ENCODE peak calls at places on chromosomes 16 and 17, in four cellular contexts. F is WTC11, E is SK-N-SH, W is HepG2. D is an unnamed sample.
A peak's percentile ranks its signal among the peaks of the same experiment; 100 is the strongest.

GRCh38 chr17:42879596-42879985 is 21.0 kb upstream of the G6PC1 start:
- DNase-seq in F (no peak), E (no peak), W (no peak), D (peak; percentile 46)

GRCh38 chr16:58299757-58300349 is 5.0 kb upstream of the PRSS54 start:
- DNase-seq in F (peak; percentile 65), E (no peak), W (peak; percentile 26), D (peak; percentile 48)

GRCh38 chr17:79916991-79917901 is 78.0 kb upstream of the CBX4 start:
- DNase-seq in F (no peak), E (no peak), W (no peak), D (no peak)

GRCh38 chr16:46715769-46716305 is 26.4 kb downstream of the ORC6 start:
- DNase-seq in F (no peak), E (no peak), W (no peak), D (no peak)

GRCh38 chr17:69853533-69854262 is 221.3 kb upstream of the KCNJ16 start:
- DNase-seq in F (no peak), E (no peak), W (no peak), D (no peak)

GRCh38 chr16:67555795-67556212 is 6.5 kb upstream of the CTCF start:
- DNase-seq in F (no peak), E (no peak), W (no peak), D (no peak)

GRCh38 chr17:62678214-62678919 is 50.9 kb downstream of the MRC2 start:
- DNase-seq in F (no peak), E (peak; percentile 47), W (no peak), D (no peak)

GRCh38 chr17:75632428-75632827 is 806 bp upstream of the SMIM5 start:
- DNase-seq in F (no peak), E (no peak), W (no peak), D (no peak)

GRCh38 chr17:42311240-42312034 is 23.1 kb downstream of the STAT5A start:
- DNase-seq in F (peak; percentile 45), E (peak; percentile 82), W (peak; percentile 91), D (peak; percentile 97)

GRCh38 chr17:81477173-81477572 is 35.4 kb downstream of the ACTG1 start:
- DNase-seq in F (no peak), E (no peak), W (no peak), D (no peak)

GRCh38 chr17:81398855-81399451 is 3.7 kb downstream of the BAHCC1 start:
- DNase-seq in F (no peak), E (no peak), W (no peak), D (peak; percentile 65)

GRCh38 chr16:19559242-19559910 is 3.9 kb downstream of the VPS35L start:
- DNase-seq in F (no peak), E (peak; percentile 40), W (peak; percentile 58), D (peak; percentile 35)

GRCh38 chr16:47973552-47973951 is 182.2 kb downstream of the ABCC12 start:
- DNase-seq in F (no peak), E (no peak), W (no peak), D (no peak)

GRCh38 chr16:47970291-47970931 is 185.4 kb downstream of the ABCC12 start:
- DNase-seq in F (no peak), E (no peak), W (peak; percentile 34), D (peak; percentile 21)

GRCh38 chr16:47967374-47967773 is 188.4 kb downstream of the ABCC12 start:
- DNase-seq in F (no peak), E (no peak), W (no peak), D (no peak)

GRCh38 chr16:47972246-47972985 is 183.4 kb downstream of the ABCC12 start:
- DNase-seq in F (no peak), E (no peak), W (no peak), D (no peak)

DNA sequence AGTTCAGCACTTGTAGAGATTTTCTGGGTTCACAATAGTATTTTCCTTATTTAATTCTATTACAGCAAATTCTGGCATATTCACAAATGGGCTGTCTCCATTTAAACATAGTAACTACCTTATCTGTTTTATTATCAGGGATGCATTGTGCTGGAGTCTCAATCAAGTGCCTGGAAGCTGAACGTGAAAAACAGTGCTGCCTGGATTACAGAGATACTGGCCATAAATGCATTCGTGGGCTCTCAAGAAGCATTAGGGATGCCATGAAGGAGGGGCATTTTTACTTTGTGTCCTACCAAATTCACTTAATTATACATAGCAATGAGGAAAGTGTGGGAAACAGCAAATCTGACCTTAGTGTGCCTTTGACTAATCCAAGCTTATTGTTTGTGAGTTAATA is 184.6 kb downstream of the ABCC12 start:
- DNase-seq in F (no peak), E (peak; percentile 25), W (no peak), D (no peak)
- TF ChIP-seq FOXJ3 in F (no peak), E (no peak), W (no peak), D (no peak)

GRCh38 chr16:86665929-86666328 is 87.6 kb downstream of the FOXL1 start:
- DNase-seq in F (no peak), E (no peak), W (no peak), D (no peak)

GRCh38 chr16:86665319-86665675 is 86.9 kb downstream of the FOXL1 start:
- DNase-seq in F (no peak), E (no peak), W (peak; percentile 32), D (no peak)

GRCh38 chr16:86663691-86664517 is 85.6 kb downstream of the FOXL1 start:
- DNase-seq in F (no peak), E (no peak), W (no peak), D (no peak)

GRCh38 chr16:86662740-86663139 is 84.4 kb downstream of the FOXL1 start:
- DNase-seq in F (no peak), E (no peak), W (no peak), D (no peak)

GRCh38 chr16:86664518-86665318 is 86.4 kb downstream of the FOXL1 start:
- DNase-seq in F (no peak), E (no peak), W (peak; percentile 84), D (peak; percentile 60)
- TF ChIP-seq FOXJ3 in F (no peak), E (no peak), W (no peak), D (no peak)

DNA sequence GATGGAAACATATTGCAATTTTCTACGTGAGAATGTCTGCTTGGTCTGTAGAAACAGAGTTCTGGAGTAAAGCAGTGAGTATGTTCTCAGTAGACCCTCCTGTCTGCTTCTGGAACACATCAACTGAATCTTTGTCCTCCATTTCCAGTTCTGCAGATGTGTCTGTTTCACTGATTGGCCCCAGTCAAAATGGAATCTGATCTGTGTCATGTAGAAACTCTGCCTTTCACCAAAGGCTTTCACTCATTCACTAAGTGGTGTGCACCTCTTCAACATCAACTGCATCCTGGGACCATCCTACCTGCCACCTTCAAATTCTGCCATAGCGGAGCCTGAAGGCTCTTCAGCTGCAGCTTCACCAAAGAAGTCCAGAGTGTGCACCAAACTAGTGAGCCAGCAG is 2.8 kb upstream of the ZNF267 start:
- DNase-seq in F (no peak), E (no peak), W (no peak), D (no peak)
- TF ChIP-seq FOXJ3 in F (no peak), E (no peak), W (no peak), D (no peak)

GRCh38 chr17:48595107-48595999 is 1.8 kb upstream of the HOXB5 start:
- DNase-seq in F (no peak), E (no peak), W (no peak), D (no peak)
- TF ChIP-seq FOXJ3 in F (no peak), E (no peak), W (no peak), D (no peak)

GRCh38 chr17:38464723-38465419 is 36.6 kb downstream of the ARHGAP23 start:
- DNase-seq in F (no peak), E (peak; percentile 96), W (no peak), D (peak; percentile 79)

GRCh38 chr17:38466346-38467315 is 38.4 kb downstream of the ARHGAP23 start:
- DNase-seq in F (no peak), E (no peak), W (no peak), D (no peak)

GRCh38 chr17:38469875-38470274 is 41.6 kb downstream of the ARHGAP23 start:
- DNase-seq in F (no peak), E (no peak), W (no peak), D (peak; percentile 63)

GRCh38 chr17:38465420-38466345 is 37.4 kb downstream of the ARHGAP23 start:
- DNase-seq in F (no peak), E (peak; percentile 68), W (no peak), D (peak; percentile 20)

DNA sequence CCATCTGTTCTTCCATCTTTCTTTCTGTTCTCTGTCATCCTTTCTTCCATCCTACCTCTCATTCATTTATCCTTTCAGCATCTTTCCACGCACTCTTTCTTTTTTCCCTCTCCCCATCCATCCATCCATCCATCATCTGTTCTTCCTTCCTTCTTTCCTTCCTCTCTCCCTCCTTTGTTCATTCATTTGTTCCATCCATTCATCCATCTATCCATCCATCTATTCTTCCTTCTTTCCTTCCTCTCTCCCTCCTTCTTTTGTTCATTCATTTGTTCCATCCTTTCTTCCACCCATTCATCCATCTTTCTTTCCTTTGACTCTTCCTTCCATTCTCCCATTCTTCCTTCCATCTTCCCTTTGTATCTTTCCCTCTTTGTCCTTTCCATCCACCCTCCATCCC is 39.2 kb downstream of the ARHGAP23 start:
- DNase-seq in F (no peak), E (no peak), W (no peak), D (no peak)
- TF ChIP-seq FOXJ3 in F (no peak), E (no peak), W (no peak), D (no peak)

GRCh38 chr16:89146211-89147005 is 25.1 kb upstream of the CDH15 start:
- DNase-seq in F (no peak), E (no peak), W (no peak), D (no peak)
- TF ChIP-seq FOXJ3 in F (no peak), E (no peak), W (no peak), D (no peak)

DNA sequence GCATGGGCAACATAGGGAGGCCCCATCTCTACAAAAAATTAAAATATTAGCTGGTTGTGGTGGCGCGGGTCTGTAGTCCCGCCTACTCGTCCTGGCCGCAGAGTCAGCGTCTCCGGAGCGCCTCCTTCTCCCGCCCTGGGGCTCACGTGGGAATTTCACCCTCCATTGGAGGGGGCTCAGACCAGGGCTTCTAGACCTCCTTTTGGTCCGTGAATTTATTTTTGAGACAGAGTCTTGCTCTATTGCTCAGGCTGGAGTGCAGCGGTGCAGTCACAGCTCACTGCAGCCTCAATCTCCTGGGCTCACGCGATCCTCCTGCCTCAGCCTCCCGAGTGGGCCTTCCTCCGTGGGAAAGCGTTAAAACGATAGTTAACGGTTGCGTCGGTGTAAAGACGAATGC is 394 bp upstream of the NME4 start:
- DNase-seq in F (peak; percentile 59), E (peak; percentile 83), W (peak; percentile 65), D (peak; percentile 76)
- TF ChIP-seq FOXJ3 in F (no peak), E (no peak), W (no peak), D (no peak)